ENCODE peak calls at places on chromosomes 13 and 19, in eight cellular contexts. W is NCI-H2227 treated with DMSO at 0.1 percent for 48 hours; Y is RPMI7951; C is HT1080; K is activated CD4-positive, alpha-beta T cell treated with anti-CD3 and anti-CD28 coated beads for 24 hours; X is gastrocnemius medialis; R is left cardiac atrium; U is OCI-LY7. L is an unnamed sample.

GRCh38 chr13:42048323-42048624 is 174 bp upstream of the DGKH start:
- DNase-seq in K (no peak), R (no peak), C (peak; percentile 20), U (no peak), Y (no peak), X (no peak), W (no peak), L (no peak)

GRCh38 chr19:1883784-1884183 is 1.5 kb downstream of the ABHD17A start:
- DNase-seq in U (peak; percentile 27), C (no peak), Y (no peak), K (no peak), W (no peak), X (no peak), R (no peak), L (no peak)

GRCh38 chr19:45200614-45201013 is 22.0 kb downstream of the BLOC1S3 start:
- DNase-seq in C (peak; percentile 47), Y (peak; percentile 58), W (no peak), U (no peak), R (peak; percentile 45), X (no peak), K (no peak), L (no peak)

GRCh38 chr13:75645141-75645540 is 9.0 kb downstream of the LMO7 start:
- DNase-seq in K (no peak), X (no peak), C (no peak), W (no peak), Y (no peak), R (no peak), U (no peak), L (no peak)

GRCh38 chr13:41590122-41590521 is 132.8 kb downstream of the RGCC start:
- DNase-seq in K (no peak), U (no peak), C (no peak), R (no peak), W (no peak), Y (no peak), X (no peak), L (no peak)

GRCh38 chr13:32917504-32917903 is 98.7 kb upstream of the KL start:
- DNase-seq in K (no peak), Y (no peak), X (no peak), U (no peak), R (no peak), W (no peak), C (peak; percentile 71), L (no peak)

GRCh38 chr13:26551255-26551654 is 6.2 kb upstream of the WASF3 start:
- DNase-seq in W (no peak), X (no peak), K (no peak), R (no peak), Y (no peak), C (no peak), U (no peak), L (no peak)

GRCh38 chr19:34962281-34962944 is 1.6 kb downstream of the ZNF792 start:
- DNase-seq in K (no peak), R (peak; percentile 35), C (no peak), U (peak; percentile 67), Y (peak; percentile 60), X (no peak), W (no peak), L (no peak)

GRCh38 chr19:43318796-43319314 is 34.6 kb upstream of the CD177 start:
- DNase-seq in U (no peak), Y (peak; percentile 55), W (no peak), K (no peak), R (no peak), X (no peak), C (no peak), L (no peak)

GRCh38 chr19:4968462-4969291 is at the start of gene KDM4B:
- DNase-seq in Y (peak; percentile 99), X (peak; percentile 99), U (peak; percentile 99), W (peak; percentile 99), K (peak; percentile 96), R (peak; percentile 100), C (peak; percentile 98), L (peak; percentile 98)

GRCh38 chr19:46932346-46932745 is 71.5 kb downstream of the ARHGAP35 start:
- DNase-seq in C (peak; percentile 79), W (no peak), Y (peak; percentile 70), X (no peak), K (no peak), U (no peak), R (no peak), L (no peak)

GRCh38 chr19:13842294-13843103 is 34.4 kb upstream of the NANOS3 start:
- DNase-seq in C (peak; percentile 66), U (peak; percentile 36), W (no peak), R (peak; percentile 91), Y (peak; percentile 83), K (peak; percentile 60), X (peak; percentile 78), L (peak; percentile 62)

GRCh38 chr19:30864460-30865215 is 484.6 kb downstream of the TSHZ3 start:
- DNase-seq in C (no peak), Y (no peak), K (no peak), R (no peak), W (no peak), U (no peak), X (no peak), L (no peak)

GRCh38 chr13:51632643-51633357 is 48.5 kb downstream of the WDFY2 start:
- DNase-seq in C (no peak), U (no peak), W (no peak), Y (peak; percentile 45), R (no peak), K (no peak), X (no peak), L (no peak)

GRCh38 chr19:47228168-47228936 is 2.6 kb downstream of the BBC3 start:
- DNase-seq in K (no peak), R (peak; percentile 60), Y (peak; percentile 50), U (peak; percentile 59), X (peak; percentile 44), C (peak; percentile 71), W (no peak), L (peak; percentile 56)

GRCh38 chr19:39127812-39128510 is 2.4 kb downstream of the PAK4 start:
- DNase-seq in R (no peak), K (no peak), Y (no peak), X (no peak), W (no peak), C (no peak), U (no peak), L (no peak)

GRCh38 chr13:78998736-78999135 is 339.8 kb upstream of the OBI1 start:
- DNase-seq in U (no peak), R (no peak), Y (no peak), X (no peak), K (no peak), W (no peak), C (no peak), L (no peak)

GRCh38 chr13:41505209-41505835 is 48.0 kb downstream of the RGCC start:
- DNase-seq in U (no peak), X (no peak), Y (peak; percentile 80), C (peak; percentile 47), R (no peak), W (no peak), K (no peak), L (peak; percentile 8)

GRCh38 chr13:44084146-44084545 is 204.4 kb downstream of the LACC1 start:
- DNase-seq in X (peak; percentile 13), W (no peak), U (no peak), Y (no peak), K (no peak), R (no peak), C (no peak), L (no peak)

GRCh38 chr19:36638862-36639510 is 27.7 kb downstream of the ZNF461 start:
- DNase-seq in K (no peak), Y (peak; percentile 11), X (no peak), R (no peak), C (no peak), W (no peak), U (no peak), L (no peak)

GRCh38 chr19:30083701-30084156 is 141.7 kb downstream of the URI1 start:
- DNase-seq in W (no peak), K (no peak), Y (no peak), U (no peak), X (no peak), C (no peak), R (no peak), L (no peak)

GRCh38 chr13:41178040-41178439 is 16.3 kb downstream of the KBTBD7 start:
- DNase-seq in R (no peak), Y (no peak), X (no peak), W (no peak), K (no peak), C (peak; percentile 23), U (no peak), L (no peak)

GRCh38 chr13:104854007-104854406 is 1681.5 kb downstream of the EFNB2 start:
- DNase-seq in K (no peak), U (no peak), C (no peak), Y (no peak), W (no peak), X (no peak), R (no peak), L (no peak)

GRCh38 chr19:14361824-14362223 is 19.4 kb upstream of the ADGRE5 start:
- DNase-seq in W (no peak), C (peak; percentile 46), K (no peak), Y (no peak), R (no peak), X (no peak), U (peak; percentile 57), L (no peak)

GRCh38 chr19:16447015-16447384 is 24.8 kb downstream of the EPS15L1 start:
- DNase-seq in K (no peak), Y (peak; percentile 67), U (peak; percentile 81), W (no peak), X (peak; percentile 83), C (peak; percentile 54), R (peak; percentile 80), L (peak; percentile 76)

L was measured in H4.